ENCODE peak calls at places on chromosomes 13 and 19, in four cellular contexts. One of them, this sample, is unnamed.

GRCh38 chr19:11268783-11269267 is 6.5 kb upstream of the DOCK6 start:
- DNase-seq in stimulated activated CD8-positive, alpha-beta memory T cell treated with anti-CD3 and anti-CD28 coated beads, Interleukin-4, amount 100 ng/mL, for 1 hour: no peak
- DNase-seq in thoracic aorta: no peak
- DNase-seq in fibroblast of lung: peak
- DNase-seq in this sample: peak

GRCh38 chr13:42478531-42479156 is 95.3 kb upstream of the TNFSF11 start:
- DNase-seq in stimulated activated CD8-positive, alpha-beta memory T cell treated with anti-CD3 and anti-CD28 coated beads, Interleukin-4, amount 100 ng/mL, for 1 hour: no peak
- DNase-seq in thoracic aorta: no peak
- DNase-seq in fibroblast of lung: no peak
- DNase-seq in this sample: no peak

GRCh38 chr13:65830411-65831172 is 1399.5 kb downstream of the PCDH9 start:
- DNase-seq in stimulated activated CD8-positive, alpha-beta memory T cell treated with anti-CD3 and anti-CD28 coated beads, Interleukin-4, amount 100 ng/mL, for 1 hour: no peak
- DNase-seq in thoracic aorta: no peak
- DNase-seq in fibroblast of lung: no peak
- DNase-seq in this sample: peak

GRCh38 chr13:90443268-90443667 is 904.2 kb upstream of the MIR17HG start:
- DNase-seq in stimulated activated CD8-positive, alpha-beta memory T cell treated with anti-CD3 and anti-CD28 coated beads, Interleukin-4, amount 100 ng/mL, for 1 hour: no peak
- DNase-seq in thoracic aorta: no peak
- DNase-seq in fibroblast of lung: peak
- DNase-seq in this sample: no peak

GRCh38 chr13:32022292-32022691 is 9.3 kb upstream of the FRY start:
- DNase-seq in stimulated activated CD8-positive, alpha-beta memory T cell treated with anti-CD3 and anti-CD28 coated beads, Interleukin-4, amount 100 ng/mL, for 1 hour: no peak
- DNase-seq in thoracic aorta: no peak
- DNase-seq in fibroblast of lung: no peak
- DNase-seq in this sample: no peak

GRCh38 chr13:73355134-73355533 is 296.3 kb downstream of the KLF5 start:
- DNase-seq in stimulated activated CD8-positive, alpha-beta memory T cell treated with anti-CD3 and anti-CD28 coated beads, Interleukin-4, amount 100 ng/mL, for 1 hour: no peak
- DNase-seq in thoracic aorta: no peak
- DNase-seq in fibroblast of lung: no peak
- DNase-seq in this sample: no peak

GRCh38 chr19:17332677-17333581 is 1.7 kb downstream of the ANO8 start:
- DNase-seq in stimulated activated CD8-positive, alpha-beta memory T cell treated with anti-CD3 and anti-CD28 coated beads, Interleukin-4, amount 100 ng/mL, for 1 hour: no peak
- DNase-seq in thoracic aorta: no peak
- DNase-seq in fibroblast of lung: peak
- DNase-seq in this sample: no peak

GRCh38 chr13:98315466-98315865 is 138.4 kb upstream of the RNF113B start:
- DNase-seq in stimulated activated CD8-positive, alpha-beta memory T cell treated with anti-CD3 and anti-CD28 coated beads, Interleukin-4, amount 100 ng/mL, for 1 hour: no peak
- DNase-seq in thoracic aorta: no peak
- DNase-seq in fibroblast of lung: peak
- DNase-seq in this sample: no peak

GRCh38 chr13:95643471-95643813 is 1.1 kb downstream of the DZIP1 start:
- DNase-seq in stimulated activated CD8-positive, alpha-beta memory T cell treated with anti-CD3 and anti-CD28 coated beads, Interleukin-4, amount 100 ng/mL, for 1 hour: no peak
- DNase-seq in thoracic aorta: no peak
- DNase-seq in fibroblast of lung: peak
- DNase-seq in this sample: no peak